ENCODE peak calls at places on chromosomes 12 and 14, in six cellular contexts. One of them, this sample, is unnamed.

GRCh38 chr12:57517187-57517586 is 3.1 kb downstream of the DDIT3 start:
- DNase-seq in fibroblast of the aortic adventitia: peak; percentile 64
- DNase-seq in mucosa of descending colon: no peak
- DNase-seq in astrocyte of the spinal cord: peak; percentile 38
- DNase-seq in Caco-2: no peak
- DNase-seq in foreskin keratinocyte: no peak
- DNase-seq in this sample: no peak

GRCh38 chr14:38505221-38506095 is 249.6 kb upstream of the CLEC14A start:
- DNase-seq in foreskin keratinocyte: no peak
- DNase-seq in mucosa of descending colon: no peak
- DNase-seq in Caco-2: no peak
- DNase-seq in astrocyte of the spinal cord: no peak
- DNase-seq in fibroblast of the aortic adventitia: peak; percentile 43
- DNase-seq in this sample: no peak

GRCh38 chr14:85534435-85534834 is 4.5 kb downstream of the FLRT2 start:
- DNase-seq in foreskin keratinocyte: no peak
- DNase-seq in mucosa of descending colon: no peak
- DNase-seq in Caco-2: no peak
- DNase-seq in fibroblast of the aortic adventitia: no peak
- DNase-seq in astrocyte of the spinal cord: no peak
- DNase-seq in this sample: peak; percentile 14

GRCh38 chr14:72722201-72722785 is 171.6 kb downstream of the DPF3 start:
- DNase-seq in foreskin keratinocyte: no peak
- DNase-seq in mucosa of descending colon: no peak
- DNase-seq in Caco-2: no peak
- DNase-seq in astrocyte of the spinal cord: no peak
- DNase-seq in fibroblast of the aortic adventitia: no peak
- DNase-seq in this sample: no peak

GRCh38 chr12:104748790-104749189 is 209.3 kb downstream of the SLC41A2 start:
- DNase-seq in foreskin keratinocyte: peak; percentile 47
- DNase-seq in Caco-2: no peak
- DNase-seq in fibroblast of the aortic adventitia: peak; percentile 50
- DNase-seq in mucosa of descending colon: peak; percentile 16
- DNase-seq in astrocyte of the spinal cord: peak; percentile 23
- DNase-seq in this sample: no peak

GRCh38 chr12:131694116-131694838 is 16.6 kb upstream of the SFSWAP start:
- DNase-seq in foreskin keratinocyte: no peak
- DNase-seq in fibroblast of the aortic adventitia: no peak
- DNase-seq in mucosa of descending colon: no peak
- DNase-seq in Caco-2: no peak
- DNase-seq in astrocyte of the spinal cord: no peak
- DNase-seq in this sample: no peak

GRCh38 chr14:52351561-52352491 is 37.7 kb downstream of the PTGER2 start:
- DNase-seq in foreskin keratinocyte: no peak
- DNase-seq in fibroblast of the aortic adventitia: peak; percentile 89
- DNase-seq in astrocyte of the spinal cord: peak; percentile 49
- DNase-seq in mucosa of descending colon: peak; percentile 37
- DNase-seq in Caco-2: no peak
- DNase-seq in this sample: no peak

GRCh38 chr14:29757711-29758233 is 169.9 kb downstream of the PRKD1 start:
- DNase-seq in fibroblast of the aortic adventitia: no peak
- DNase-seq in Caco-2: no peak
- DNase-seq in foreskin keratinocyte: no peak
- DNase-seq in astrocyte of the spinal cord: no peak
- DNase-seq in mucosa of descending colon: no peak
- DNase-seq in this sample: no peak

GRCh38 chr12:99393763-99394162 is 253.8 kb upstream of the GARIN6 start:
- DNase-seq in foreskin keratinocyte: no peak
- DNase-seq in fibroblast of the aortic adventitia: no peak
- DNase-seq in astrocyte of the spinal cord: no peak
- DNase-seq in Caco-2: no peak
- DNase-seq in mucosa of descending colon: no peak
- DNase-seq in this sample: no peak

GRCh38 chr14:92932448-92933395 is 9.8 kb downstream of the CHGA start:
- DNase-seq in fibroblast of the aortic adventitia: no peak
- DNase-seq in Caco-2: no peak
- DNase-seq in mucosa of descending colon: no peak
- DNase-seq in astrocyte of the spinal cord: no peak
- DNase-seq in foreskin keratinocyte: no peak
- DNase-seq in this sample: no peak

GRCh38 chr14:69610859-69611263 is 535 bp upstream of the SUSD6 start:
- DNase-seq in mucosa of descending colon: no peak
- DNase-seq in foreskin keratinocyte: no peak
- DNase-seq in fibroblast of the aortic adventitia: no peak
- DNase-seq in astrocyte of the spinal cord: no peak
- DNase-seq in Caco-2: no peak
- DNase-seq in this sample: peak; percentile 10

GRCh38 chr14:22084393-22085281 is 411.0 kb upstream of the OR4E1 start:
- DNase-seq in fibroblast of the aortic adventitia: peak; percentile 70
- DNase-seq in foreskin keratinocyte: no peak
- DNase-seq in astrocyte of the spinal cord: peak; percentile 69
- DNase-seq in Caco-2: peak; percentile 36
- DNase-seq in mucosa of descending colon: peak; percentile 50
- DNase-seq in this sample: peak; percentile 32

GRCh38 chr12:93780115-93780641 is 103.0 kb downstream of the CRADD start:
- DNase-seq in astrocyte of the spinal cord: peak; percentile 24
- DNase-seq in mucosa of descending colon: no peak
- DNase-seq in fibroblast of the aortic adventitia: peak; percentile 51
- DNase-seq in Caco-2: no peak
- DNase-seq in foreskin keratinocyte: no peak
- DNase-seq in this sample: no peak

GRCh38 chr14:67674480-67675218 is at the start of gene VTI1B:
- DNase-seq in foreskin keratinocyte: no peak
- DNase-seq in astrocyte of the spinal cord: peak; percentile 80
- DNase-seq in mucosa of descending colon: peak; percentile 85
- DNase-seq in Caco-2: peak; percentile 88
- DNase-seq in fibroblast of the aortic adventitia: peak; percentile 68
- DNase-seq in this sample: peak; percentile 69

GRCh38 chr14:92473261-92473946 is 40.2 kb upstream of the RIN3 start:
- DNase-seq in foreskin keratinocyte: peak; percentile 18
- DNase-seq in fibroblast of the aortic adventitia: peak; percentile 37
- DNase-seq in mucosa of descending colon: no peak
- DNase-seq in Caco-2: no peak
- DNase-seq in astrocyte of the spinal cord: peak; percentile 44
- DNase-seq in this sample: no peak

GRCh38 chr12:111277570-111277969 is 91.3 kb downstream of the PHETA1 start:
- DNase-seq in astrocyte of the spinal cord: no peak
- DNase-seq in mucosa of descending colon: no peak
- DNase-seq in Caco-2: no peak
- DNase-seq in fibroblast of the aortic adventitia: no peak
- DNase-seq in foreskin keratinocyte: no peak
- DNase-seq in this sample: no peak

GRCh38 chr12:111276189-111276588 is 92.7 kb downstream of the PHETA1 start:
- DNase-seq in Caco-2: no peak
- DNase-seq in fibroblast of the aortic adventitia: no peak
- DNase-seq in mucosa of descending colon: no peak
- DNase-seq in astrocyte of the spinal cord: no peak
- DNase-seq in foreskin keratinocyte: no peak
- DNase-seq in this sample: no peak

GRCh38 chr12:111271674-111272418 is 97.0 kb downstream of the PHETA1 start:
- DNase-seq in mucosa of descending colon: no peak
- DNase-seq in Caco-2: no peak
- DNase-seq in foreskin keratinocyte: no peak
- DNase-seq in astrocyte of the spinal cord: no peak
- DNase-seq in fibroblast of the aortic adventitia: peak; percentile 7
- DNase-seq in this sample: no peak

GRCh38 chr12:111275308-111275707 is 93.6 kb downstream of the PHETA1 start:
- DNase-seq in fibroblast of the aortic adventitia: no peak
- DNase-seq in Caco-2: no peak
- DNase-seq in astrocyte of the spinal cord: no peak
- DNase-seq in foreskin keratinocyte: no peak
- DNase-seq in mucosa of descending colon: no peak
- DNase-seq in this sample: no peak

GRCh38 chr12:111274820-111275219 is 94.1 kb downstream of the PHETA1 start:
- DNase-seq in mucosa of descending colon: no peak
- DNase-seq in Caco-2: no peak
- DNase-seq in astrocyte of the spinal cord: no peak
- DNase-seq in fibroblast of the aortic adventitia: no peak
- DNase-seq in foreskin keratinocyte: no peak
- DNase-seq in this sample: peak; percentile 22
- TF ChIP-seq CTCF in mucosa of descending colon: no peak
- TF ChIP-seq CTCF in Caco-2: peak; percentile 40
- TF ChIP-seq CTCF in astrocyte of the spinal cord: peak; percentile 43
- TF ChIP-seq CTCF in fibroblast of the aortic adventitia: peak; percentile 44
- TF ChIP-seq CTCF in foreskin keratinocyte: peak; percentile 44
- TF ChIP-seq CTCF in this sample: peak; percentile 17

DNA sequence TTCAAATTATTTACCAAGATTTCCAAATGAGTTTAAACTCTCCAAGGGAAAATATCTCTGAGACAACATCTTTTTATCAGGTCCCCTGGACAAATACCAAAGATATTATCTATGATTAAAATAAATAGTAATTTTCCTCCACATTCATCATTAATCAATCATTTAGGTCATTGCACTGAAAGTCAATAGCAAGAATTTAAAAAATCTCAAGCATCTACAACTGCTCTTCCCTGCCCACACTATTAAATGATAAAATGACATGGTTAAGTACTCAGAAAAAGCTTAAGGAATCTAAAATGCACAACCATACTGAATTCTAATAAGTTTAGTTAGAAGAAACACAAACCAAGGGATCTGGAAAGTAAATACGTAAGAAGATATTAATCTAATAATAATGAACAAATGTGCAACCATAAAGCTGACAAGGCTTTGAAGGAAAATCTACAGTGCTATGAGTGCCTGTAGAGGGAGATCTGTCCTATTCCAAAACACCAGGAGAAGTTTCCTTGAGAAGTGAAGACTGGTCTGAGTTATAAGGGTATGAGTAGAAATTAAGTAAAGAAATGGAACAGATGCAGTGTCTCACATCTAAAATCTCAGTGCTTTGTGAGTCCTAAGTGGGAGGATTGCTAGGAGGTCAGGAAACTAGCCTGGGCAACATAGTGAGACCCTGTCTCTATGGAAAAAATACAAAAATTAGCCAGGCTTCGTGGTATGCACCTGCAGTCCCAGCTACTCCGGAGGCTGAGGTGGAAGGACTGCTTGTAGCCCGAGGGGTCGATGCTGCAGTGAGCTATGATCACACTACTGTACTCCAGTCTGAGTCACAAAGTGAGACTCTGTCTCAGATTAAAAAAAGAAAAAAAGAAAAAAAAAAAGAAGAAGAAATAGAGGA is 19.2 kb downstream of the INTS13 start:
- DNase-seq in astrocyte of the spinal cord: no peak
- DNase-seq in mucosa of descending colon: no peak
- DNase-seq in fibroblast of the aortic adventitia: peak; percentile 34
- DNase-seq in foreskin keratinocyte: no peak
- DNase-seq in Caco-2: peak; percentile 41
- DNase-seq in this sample: no peak
- TF ChIP-seq CTCF in astrocyte of the spinal cord: no peak
- TF ChIP-seq CTCF in mucosa of descending colon: no peak
- TF ChIP-seq CTCF in fibroblast of the aortic adventitia: peak; percentile 45
- TF ChIP-seq CTCF in foreskin keratinocyte: no peak
- TF ChIP-seq CTCF in Caco-2: no peak
- TF ChIP-seq CTCF in this sample: no peak

DNA sequence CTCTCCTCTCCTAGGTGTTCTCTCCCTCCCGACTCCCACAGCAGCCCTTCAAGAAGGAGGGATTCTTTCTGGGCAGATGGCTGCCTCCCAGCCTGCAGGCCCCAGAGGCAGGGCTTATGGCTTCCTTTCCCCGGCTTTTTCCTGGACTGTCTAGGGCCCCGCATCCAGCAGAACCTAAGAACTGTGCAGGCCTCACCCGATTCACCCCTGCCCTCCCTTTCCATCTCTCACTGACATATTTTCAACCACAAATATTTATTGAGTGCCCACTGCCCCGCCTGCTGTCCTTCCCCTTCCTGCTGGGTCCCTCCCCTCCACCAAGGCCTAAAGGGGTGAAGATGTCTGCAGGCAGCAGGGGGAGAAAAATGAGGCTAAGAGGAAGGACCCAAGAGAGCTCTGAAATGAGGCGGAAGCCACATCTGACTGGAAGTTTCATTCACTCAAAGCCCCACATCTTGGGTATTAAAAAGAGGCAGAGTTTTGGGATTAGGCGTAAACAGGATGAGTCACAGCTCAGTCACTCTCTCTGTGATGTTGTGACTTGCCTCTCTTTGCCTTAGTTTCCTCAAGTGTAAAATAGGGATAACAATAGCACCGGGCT is 2.9 kb downstream of the SCNN1A start:
- DNase-seq in foreskin keratinocyte: peak; percentile 90
- DNase-seq in Caco-2: peak; percentile 77
- DNase-seq in astrocyte of the spinal cord: peak; percentile 83
- DNase-seq in fibroblast of the aortic adventitia: peak; percentile 73
- DNase-seq in mucosa of descending colon: no peak
- DNase-seq in this sample: peak; percentile 83
- TF ChIP-seq CTCF in foreskin keratinocyte: no peak
- TF ChIP-seq CTCF in Caco-2: no peak
- TF ChIP-seq CTCF in astrocyte of the spinal cord: no peak
- TF ChIP-seq CTCF in fibroblast of the aortic adventitia: no peak
- TF ChIP-seq CTCF in mucosa of descending colon: no peak
- TF ChIP-seq CTCF in this sample: no peak

GRCh38 chr14:58276208-58276607 is 22.1 kb upstream of the ARID4A start:
- DNase-seq in fibroblast of the aortic adventitia: no peak
- DNase-seq in astrocyte of the spinal cord: no peak
- DNase-seq in Caco-2: no peak
- DNase-seq in mucosa of descending colon: no peak
- DNase-seq in foreskin keratinocyte: no peak
- DNase-seq in this sample: no peak

GRCh38 chr14:58270628-58271027 is 26.0 kb downstream of the PSMA3 start:
- DNase-seq in fibroblast of the aortic adventitia: no peak
- DNase-seq in foreskin keratinocyte: no peak
- DNase-seq in astrocyte of the spinal cord: peak; percentile 22
- DNase-seq in Caco-2: no peak
- DNase-seq in mucosa of descending colon: no peak
- DNase-seq in this sample: no peak

GRCh38 chr14:58278177-58278576 is 20.2 kb upstream of the ARID4A start:
- DNase-seq in mucosa of descending colon: no peak
- DNase-seq in fibroblast of the aortic adventitia: no peak
- DNase-seq in Caco-2: no peak
- DNase-seq in foreskin keratinocyte: no peak
- DNase-seq in astrocyte of the spinal cord: no peak
- DNase-seq in this sample: no peak

GRCh38 chr14:58275527-58276190 is 22.7 kb upstream of the ARID4A start:
- DNase-seq in astrocyte of the spinal cord: no peak
- DNase-seq in Caco-2: no peak
- DNase-seq in foreskin keratinocyte: no peak
- DNase-seq in fibroblast of the aortic adventitia: no peak
- DNase-seq in mucosa of descending colon: no peak
- DNase-seq in this sample: no peak

DNA sequence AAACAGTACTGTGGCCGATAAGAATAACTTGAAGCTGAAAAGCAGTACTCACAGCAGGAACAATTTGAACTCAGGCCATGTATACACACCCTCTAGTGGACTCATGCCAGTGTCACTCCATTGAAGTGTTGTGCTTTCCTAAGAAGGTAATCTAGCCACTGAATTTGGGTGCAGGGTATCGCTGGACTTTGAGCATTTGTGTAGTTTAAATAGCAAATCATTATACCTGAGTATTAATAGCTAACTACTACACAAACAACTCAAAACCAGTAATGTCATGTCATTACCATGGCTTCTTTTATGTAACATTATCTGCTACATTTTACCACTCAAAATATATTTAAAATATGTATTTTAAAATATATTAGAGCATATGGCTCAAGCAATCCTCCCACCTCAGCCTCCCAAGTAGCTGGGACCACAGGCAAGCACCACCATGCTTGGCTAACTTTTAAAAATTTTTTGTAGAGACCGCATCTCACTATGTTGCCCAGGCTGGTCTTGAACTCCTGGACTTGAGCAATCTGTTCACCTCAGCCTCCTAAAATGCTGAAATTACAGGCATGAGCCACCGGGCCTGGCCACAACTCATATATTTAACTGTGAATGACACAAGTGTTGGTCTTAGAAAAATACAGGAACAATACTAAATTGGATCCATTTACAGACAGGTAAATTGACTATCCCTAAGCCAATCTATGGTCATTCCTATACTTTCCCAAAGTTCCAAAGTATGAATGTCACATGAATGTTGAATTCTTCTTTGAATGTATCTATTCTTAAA is 25.6 kb upstream of the ARID4A start:
- DNase-seq in fibroblast of the aortic adventitia: peak; percentile 48
- DNase-seq in astrocyte of the spinal cord: peak; percentile 67
- DNase-seq in Caco-2: peak; percentile 45
- DNase-seq in foreskin keratinocyte: no peak
- DNase-seq in mucosa of descending colon: peak; percentile 34
- DNase-seq in this sample: no peak
- TF ChIP-seq CTCF in fibroblast of the aortic adventitia: peak; percentile 18
- TF ChIP-seq CTCF in astrocyte of the spinal cord: peak; percentile 31
- TF ChIP-seq CTCF in Caco-2: peak; percentile 32
- TF ChIP-seq CTCF in foreskin keratinocyte: peak; percentile 35
- TF ChIP-seq CTCF in mucosa of descending colon: no peak
- TF ChIP-seq CTCF in this sample: no peak